ENCODE peak calls at places on chromosomes 12 and 14, in six cellular contexts. One of them, this sample, is unnamed.

GRCh38 chr14:70873627-70874026 is 33.6 kb upstream of the PCNX1 start:
- DNase-seq in HepG2: peak
- DNase-seq in SK-N-SH: no peak
- DNase-seq in GM12878: no peak
- DNase-seq in A549: no peak
- DNase-seq in IMR-90: no peak
- DNase-seq in this sample: no peak

GRCh38 chr14:100677925-100678765 is 48.5 kb upstream of the DLK1 start:
- DNase-seq in A549: no peak
- DNase-seq in HepG2: no peak
- DNase-seq in IMR-90: peak
- DNase-seq in GM12878: no peak
- DNase-seq in SK-N-SH: peak
- DNase-seq in this sample: peak

GRCh38 chr14:100714205-100714781 is 12.4 kb upstream of the DLK1 start:
- DNase-seq in IMR-90: no peak
- DNase-seq in SK-N-SH: no peak
- DNase-seq in GM12878: no peak
- DNase-seq in A549: no peak
- DNase-seq in HepG2: no peak
- DNase-seq in this sample: peak

GRCh38 chr12:28121899-28122655 is 68.2 kb upstream of the CCDC91 start:
- DNase-seq in SK-N-SH: no peak
- DNase-seq in A549: no peak
- DNase-seq in GM12878: no peak
- DNase-seq in IMR-90: peak
- DNase-seq in HepG2: no peak
- DNase-seq in this sample: no peak

GRCh38 chr14:77053046-77053841 is 24.7 kb upstream of the IRF2BPL start:
- DNase-seq in GM12878: no peak
- DNase-seq in A549: peak
- DNase-seq in IMR-90: peak
- DNase-seq in SK-N-SH: peak
- DNase-seq in HepG2: peak
- DNase-seq in this sample: peak

GRCh38 chr14:95495538-95496025 is 20.9 kb downstream of the SYNE3 start:
- DNase-seq in SK-N-SH: no peak
- DNase-seq in IMR-90: no peak
- DNase-seq in HepG2: no peak
- DNase-seq in A549: no peak
- DNase-seq in GM12878: peak
- DNase-seq in this sample: no peak

GRCh38 chr12:25502071-25502555 is 51.0 kb downstream of the LMNTD1 start:
- DNase-seq in SK-N-SH: no peak
- DNase-seq in HepG2: no peak
- DNase-seq in A549: no peak
- DNase-seq in GM12878: no peak
- DNase-seq in IMR-90: peak
- DNase-seq in this sample: no peak

GRCh38 chr12:11059041-11059440 is 3.1 kb downstream of the TAS2R46 start:
- DNase-seq in HepG2: no peak
- DNase-seq in A549: no peak
- DNase-seq in IMR-90: no peak
- DNase-seq in SK-N-SH: no peak
- DNase-seq in GM12878: no peak
- DNase-seq in this sample: no peak

GRCh38 chr12:62522984-62523383 is 56.4 kb downstream of the MON2 start:
- DNase-seq in HepG2: no peak
- DNase-seq in SK-N-SH: no peak
- DNase-seq in A549: peak
- DNase-seq in IMR-90: peak
- DNase-seq in GM12878: no peak
- DNase-seq in this sample: no peak

GRCh38 chr12:133233993-133234564 is 1.6 kb downstream of the ANHX start:
- DNase-seq in HepG2: no peak
- DNase-seq in IMR-90: no peak
- DNase-seq in A549: no peak
- DNase-seq in SK-N-SH: no peak
- DNase-seq in GM12878: no peak
- DNase-seq in this sample: no peak

GRCh38 chr12:42648061-42648460 is 58.5 kb upstream of the PRICKLE1 start:
- DNase-seq in GM12878: no peak
- DNase-seq in HepG2: no peak
- DNase-seq in IMR-90: no peak
- DNase-seq in SK-N-SH: no peak
- DNase-seq in A549: no peak
- DNase-seq in this sample: no peak

DNA sequence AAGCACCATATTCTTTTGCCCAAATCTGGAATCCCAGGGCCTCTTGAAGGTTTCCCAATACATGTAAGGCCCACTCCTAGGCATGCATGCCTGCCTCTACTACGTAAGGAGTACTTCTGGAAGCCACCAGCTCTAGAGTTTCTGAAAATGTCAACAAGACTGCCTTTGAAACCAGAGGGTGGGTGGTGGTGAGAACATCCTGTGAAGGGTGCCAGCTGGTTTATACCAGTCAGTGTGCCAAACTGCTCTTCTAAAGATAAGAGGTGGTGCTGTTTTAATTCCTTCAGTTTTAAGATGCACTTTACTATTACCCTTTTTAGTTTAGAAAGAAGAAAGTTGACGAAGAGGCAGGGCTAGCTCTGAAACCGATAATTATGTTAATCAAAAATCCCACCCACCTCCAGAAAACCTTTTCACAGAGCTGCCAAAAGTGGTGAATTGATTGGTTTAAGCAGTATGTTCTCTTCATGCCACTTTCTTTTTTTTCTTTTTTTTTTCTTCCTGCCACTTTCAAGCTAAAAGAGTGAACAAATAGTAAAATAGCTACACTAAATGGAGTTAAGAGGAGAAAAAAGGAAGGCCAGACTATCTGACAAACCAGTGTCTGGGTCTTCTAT is 8.8 kb upstream of the WDR89 start:
- DNase-seq in GM12878: peak
- DNase-seq in IMR-90: peak
- DNase-seq in A549: no peak
- DNase-seq in HepG2: no peak
- DNase-seq in SK-N-SH: no peak
- DNase-seq in this sample: no peak
- TF ChIP-seq SMC3 in GM12878: no peak
- TF ChIP-seq SMC3 in IMR-90: no peak
- TF ChIP-seq SMC3 in A549: no peak
- TF ChIP-seq SMC3 in HepG2: no peak
- TF ChIP-seq SMC3 in SK-N-SH: no peak
- TF ChIP-seq SMC3 in this sample: no peak

GRCh38 chr12:93660996-93661395 is 16.2 kb upstream of the CRADD start:
- DNase-seq in SK-N-SH: no peak
- DNase-seq in GM12878: no peak
- DNase-seq in HepG2: no peak
- DNase-seq in A549: no peak
- DNase-seq in IMR-90: no peak
- DNase-seq in this sample: no peak
- H3K4me2 ChIP-seq in SK-N-SH: no peak
- H3K4me2 ChIP-seq in GM12878: no peak
- H3K4me2 ChIP-seq in HepG2: no peak
- H3K4me2 ChIP-seq in A549: no peak
- H3K4me2 ChIP-seq in IMR-90: no peak
- H3K4me2 ChIP-seq in this sample: no peak

DNA sequence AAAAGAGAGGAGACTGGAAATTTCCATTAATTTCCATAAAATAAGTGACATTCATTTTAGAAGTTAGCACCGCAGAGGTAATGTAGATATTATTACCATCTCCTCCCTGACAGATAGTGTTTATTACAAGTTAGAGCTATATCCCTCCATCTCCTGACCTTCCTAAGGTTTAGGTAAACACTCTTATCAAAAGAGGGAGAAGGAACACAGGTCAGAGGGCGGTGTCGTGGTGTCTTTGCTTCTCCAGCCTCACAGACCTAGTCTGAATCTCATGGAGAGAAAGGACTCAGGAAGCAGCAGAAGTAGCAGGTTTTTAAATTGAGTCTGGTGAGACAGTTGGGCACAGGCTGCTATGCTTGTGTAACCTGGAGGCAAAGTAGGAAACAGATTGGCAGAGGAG is 11.5 kb upstream of the POC1B start:
- DNase-seq in GM12878: no peak
- DNase-seq in IMR-90: no peak
- DNase-seq in A549: no peak
- DNase-seq in HepG2: no peak
- DNase-seq in SK-N-SH: no peak
- DNase-seq in this sample: no peak
- TF ChIP-seq SMC3 in GM12878: no peak
- TF ChIP-seq SMC3 in IMR-90: no peak
- TF ChIP-seq SMC3 in A549: no peak
- TF ChIP-seq SMC3 in HepG2: no peak
- TF ChIP-seq SMC3 in SK-N-SH: no peak
- TF ChIP-seq SMC3 in this sample: no peak

DNA sequence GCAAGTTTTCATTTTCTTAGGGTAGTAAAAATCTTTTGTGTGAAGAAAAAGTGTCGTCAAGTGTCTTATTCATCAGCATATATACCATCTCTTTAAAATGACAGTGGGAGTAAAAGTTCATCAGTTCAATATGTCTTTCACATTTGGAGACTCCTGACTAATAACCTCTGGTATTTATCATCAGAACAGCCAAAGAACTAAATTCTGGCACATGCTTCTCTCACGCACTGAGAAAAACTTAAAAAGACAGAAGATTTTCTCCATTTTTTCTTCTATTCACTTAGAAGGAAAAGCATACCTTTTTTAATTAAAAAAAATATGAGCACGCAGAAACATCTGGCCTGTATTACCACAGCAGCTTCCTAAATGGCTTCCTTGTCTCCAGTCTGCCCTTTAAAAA is 265.7 kb downstream of the AKAP6 start:
- DNase-seq in IMR-90: peak
- DNase-seq in HepG2: no peak
- DNase-seq in SK-N-SH: no peak
- DNase-seq in A549: no peak
- DNase-seq in GM12878: no peak
- DNase-seq in this sample: no peak
- H3K4me2 ChIP-seq in IMR-90: no peak
- H3K4me2 ChIP-seq in HepG2: no peak
- H3K4me2 ChIP-seq in SK-N-SH: peak
- H3K4me2 ChIP-seq in A549: no peak
- H3K4me2 ChIP-seq in GM12878: no peak
- H3K4me2 ChIP-seq in this sample: no peak

DNA sequence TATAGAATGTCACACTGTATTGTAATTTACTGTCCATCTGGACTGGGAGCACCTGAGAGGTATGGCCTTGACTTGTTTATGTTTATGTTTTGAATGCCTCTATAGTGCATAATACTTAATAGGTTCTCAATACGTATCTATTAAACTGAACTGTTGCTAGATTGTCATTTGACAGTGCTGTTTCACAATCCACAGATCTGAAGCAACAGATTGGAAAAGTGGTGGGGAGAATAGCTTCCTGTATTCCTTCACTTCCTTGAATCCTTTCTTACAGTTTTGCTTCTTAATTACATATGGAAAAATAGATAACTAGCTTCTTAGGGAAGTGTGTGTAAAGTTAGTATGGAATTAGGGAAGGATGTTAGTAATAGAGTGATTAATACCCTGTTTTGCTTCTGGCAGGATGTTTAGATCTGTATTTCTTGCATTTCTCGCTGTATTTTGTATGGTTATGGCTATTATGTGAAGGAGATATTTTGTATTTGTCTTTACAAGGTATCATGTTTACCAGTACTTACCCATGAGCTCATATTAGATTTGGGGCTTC is 4.5 kb downstream of the CNOT2 start:
- DNase-seq in IMR-90: no peak
- DNase-seq in HepG2: no peak
- DNase-seq in A549: no peak
- DNase-seq in SK-N-SH: no peak
- DNase-seq in GM12878: no peak
- DNase-seq in this sample: no peak
- TF ChIP-seq SMC3 in IMR-90: no peak
- TF ChIP-seq SMC3 in HepG2: no peak
- TF ChIP-seq SMC3 in A549: no peak
- TF ChIP-seq SMC3 in SK-N-SH: no peak
- TF ChIP-seq SMC3 in GM12878: no peak
- TF ChIP-seq SMC3 in this sample: no peak

GRCh38 chr12:132161796-132162507 is 17.7 kb downstream of the NOC4L start:
- DNase-seq in A549: no peak
- DNase-seq in GM12878: no peak
- DNase-seq in SK-N-SH: no peak
- DNase-seq in IMR-90: no peak
- DNase-seq in HepG2: no peak
- DNase-seq in this sample: no peak
- H3K4me2 ChIP-seq in A549: peak
- H3K4me2 ChIP-seq in GM12878: no peak
- H3K4me2 ChIP-seq in SK-N-SH: peak
- H3K4me2 ChIP-seq in IMR-90: peak
- H3K4me2 ChIP-seq in HepG2: no peak
- H3K4me2 ChIP-seq in this sample: no peak

DNA sequence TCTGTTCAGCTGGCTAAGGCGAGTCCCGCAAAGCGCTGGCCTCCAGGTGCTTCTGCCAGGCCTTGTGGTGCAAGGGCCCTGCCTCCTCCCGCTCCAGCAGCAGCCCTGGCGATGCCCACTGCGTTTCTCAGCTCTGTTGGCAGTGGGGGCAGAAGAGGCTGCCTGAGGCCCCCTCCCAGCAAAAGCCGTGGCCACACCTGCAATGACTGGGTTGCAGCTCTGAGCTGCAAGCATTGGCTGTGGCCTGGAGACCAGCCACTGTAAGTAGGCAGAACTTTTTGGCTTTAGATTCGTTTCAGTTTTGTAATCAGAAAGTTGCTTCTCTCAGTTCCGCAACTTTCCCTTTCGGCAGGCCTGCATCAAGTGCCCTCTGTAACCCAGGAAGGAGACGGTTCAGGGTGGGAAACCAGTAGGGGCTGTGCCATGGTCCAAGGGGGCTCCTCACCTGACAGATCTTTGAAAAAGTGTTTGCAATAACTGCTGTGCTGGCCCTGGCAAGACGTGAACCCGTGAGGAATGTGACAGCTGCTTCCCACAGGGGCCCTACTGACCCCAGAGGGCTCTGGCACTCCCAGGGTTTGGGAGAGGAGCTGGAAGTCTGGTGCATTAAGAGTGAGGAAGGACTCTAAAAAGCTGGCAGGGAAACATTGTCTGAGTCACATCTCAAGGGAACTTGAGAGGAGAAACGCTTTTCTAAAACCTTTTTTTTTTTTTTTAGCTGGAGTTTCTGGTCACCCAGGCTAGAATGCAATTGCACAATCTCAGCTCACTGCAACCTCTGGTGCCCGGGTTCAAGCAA is 54.5 kb upstream of the MAX start:
- DNase-seq in SK-N-SH: no peak
- DNase-seq in A549: no peak
- DNase-seq in IMR-90: peak
- DNase-seq in GM12878: peak
- DNase-seq in HepG2: no peak
- DNase-seq in this sample: no peak
- TF ChIP-seq SMC3 in SK-N-SH: no peak
- TF ChIP-seq SMC3 in A549: no peak
- TF ChIP-seq SMC3 in IMR-90: no peak
- TF ChIP-seq SMC3 in GM12878: no peak
- TF ChIP-seq SMC3 in HepG2: no peak
- TF ChIP-seq SMC3 in this sample: no peak

GRCh38 chr14:102508410-102508773 is 1.2 kb downstream of the ANKRD9 start:
- DNase-seq in IMR-90: no peak
- DNase-seq in A549: peak
- DNase-seq in GM12878: no peak
- DNase-seq in SK-N-SH: no peak
- DNase-seq in HepG2: peak
- DNase-seq in this sample: peak
- H3K4me2 ChIP-seq in IMR-90: peak
- H3K4me2 ChIP-seq in A549: peak
- H3K4me2 ChIP-seq in GM12878: no peak
- H3K4me2 ChIP-seq in SK-N-SH: peak
- H3K4me2 ChIP-seq in HepG2: peak
- H3K4me2 ChIP-seq in this sample: peak

GRCh38 chr14:68543516-68543915 is 249.4 kb downstream of the ZFP36L1 start:
- DNase-seq in IMR-90: no peak
- DNase-seq in GM12878: no peak
- DNase-seq in HepG2: no peak
- DNase-seq in A549: no peak
- DNase-seq in SK-N-SH: no peak
- DNase-seq in this sample: no peak
- TF ChIP-seq SMC3 in IMR-90: no peak
- TF ChIP-seq SMC3 in GM12878: no peak
- TF ChIP-seq SMC3 in HepG2: no peak
- TF ChIP-seq SMC3 in A549: no peak
- TF ChIP-seq SMC3 in SK-N-SH: no peak
- TF ChIP-seq SMC3 in this sample: no peak

This sample was measured in K562.